ENCODE peak calls at places on chromosome 19, in ten cellular contexts. K, E, F, I, S, R, V, D, Z and L are unnamed samples.

GRCh38 chr19:41223431-41224234 is 4.6 kb downstream of the AXL start:
- DNase-seq in K (no peak), E (peak; percentile 96), F (no peak), I (peak; percentile 75), S (no peak), R (no peak), V (no peak), D (peak; percentile 49), Z (no peak), L (no peak)

GRCh38 chr19:29517412-29517811 is 8.4 kb upstream of the VSTM2B start:
- DNase-seq in K (peak; percentile 3), E (no peak), F (no peak), I (no peak), S (no peak), R (no peak), V (no peak), D (no peak), Z (no peak), L (peak; percentile 59)

GRCh38 chr19:46878613-46879375 is 18.0 kb downstream of the ARHGAP35 start:
- DNase-seq in K (no peak), E (peak; percentile 93), F (no peak), I (no peak), S (no peak), R (no peak), V (no peak), D (no peak), Z (no peak), L (no peak)

GRCh38 chr19:14006766-14007562 is 844 bp upstream of the RFX1 start:
- DNase-seq in K (peak; percentile 93), E (no peak), F (no peak), I (no peak), S (no peak), R (no peak), V (peak; percentile 90), D (no peak), Z (no peak), L (peak; percentile 96)

GRCh38 chr19:50649433-50650391 is at the start of gene C19orf81:
- DNase-seq in K (no peak), E (peak; percentile 6), F (no peak), I (no peak), S (no peak), R (peak; percentile 68), V (no peak), D (peak; percentile 58), Z (no peak), L (no peak)

GRCh38 chr19:51994048-51994644 is 7.5 kb upstream of the ZNF350 start:
- DNase-seq in K (no peak), E (no peak), F (no peak), I (no peak), S (no peak), R (no peak), V (no peak), D (no peak), Z (no peak), L (no peak)

GRCh38 chr19:29630661-29631060 is 24.6 kb downstream of the POP4 start:
- DNase-seq in K (no peak), E (no peak), F (no peak), I (no peak), S (no peak), R (no peak), V (no peak), D (no peak), Z (no peak), L (no peak)

GRCh38 chr19:18765224-18765623 is 25.9 kb downstream of the COMP start:
- DNase-seq in K (no peak), E (no peak), F (no peak), I (no peak), S (no peak), R (no peak), V (no peak), D (no peak), Z (no peak), L (no peak)

GRCh38 chr19:17576758-17577532 is 21.5 kb downstream of the COLGALT1 start:
- DNase-seq in K (peak; percentile 68), E (no peak), F (peak; percentile 15), I (no peak), S (no peak), R (peak; percentile 60), V (no peak), D (peak; percentile 87), Z (no peak), L (no peak)

DNA sequence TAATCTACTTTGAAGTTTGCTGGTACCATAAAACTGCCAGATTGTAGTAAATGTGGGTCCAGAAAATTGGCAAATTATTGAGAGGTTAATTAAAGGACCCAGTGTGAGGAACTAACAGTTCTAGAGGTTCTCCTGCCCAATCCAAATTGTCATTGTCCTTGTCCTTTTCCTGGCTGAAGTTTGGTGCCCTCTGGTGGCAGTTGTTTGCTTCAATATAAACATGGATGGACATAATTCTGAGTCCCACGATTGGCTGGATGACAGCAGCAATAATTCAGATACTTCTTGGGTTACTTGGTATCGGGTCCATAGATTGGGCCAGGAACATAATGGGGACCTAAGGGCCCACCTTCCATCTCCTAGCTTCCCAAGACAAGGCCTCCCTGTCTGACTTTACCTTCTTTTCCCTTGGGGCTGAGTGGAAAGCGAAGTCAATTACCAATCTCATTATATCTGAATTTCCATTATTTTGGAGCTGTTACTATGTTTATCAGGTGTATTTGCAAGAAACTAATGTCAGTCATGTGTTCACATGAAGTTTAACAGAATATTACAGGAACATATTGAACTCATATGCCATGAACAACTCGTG is 33.8 kb upstream of the GARRE1 start:
- DNase-seq in K (no peak), E (peak; percentile 53), F (peak; percentile 76), I (peak; percentile 89), S (peak; percentile 72), R (peak; percentile 87), V (peak; percentile 63), D (peak; percentile 64), Z (peak; percentile 30), L (no peak)
- H3K36me3 ChIP-seq in K (no peaks in the 10 kb centered on the region), E (peaks cover 44% of the 10 kb centered on the region), F (peaks cover 41% of the 10 kb centered on the region), I (peaks cover 61% of the 10 kb centered on the region), S (peaks cover 90% of the 10 kb centered on the region), R (no peaks in the 10 kb centered on the region), V (peaks cover 94% of the 10 kb centered on the region), D (peaks cover 41% of the 10 kb centered on the region), Z (peaks cover 6% of the 10 kb centered on the region), L (peaks cover 48% of the 10 kb centered on the region)

GRCh38 chr19:55117063-55117635 is 288 bp downstream of the PPP1R12C start:
- DNase-seq in K (peak; percentile 72), E (no peak), F (peak; percentile 18), I (peak; percentile 64), S (no peak), R (no peak), V (no peak), D (no peak), Z (peak; percentile 35), L (peak; percentile 90)

GRCh38 chr19:55116232-55117062 is 990 bp downstream of the PPP1R12C start:
- DNase-seq in K (peak; percentile 80), E (peak; percentile 66), F (peak; percentile 23), I (peak; percentile 87), S (peak; percentile 43), R (peak; percentile 79), V (peak; percentile 77), D (no peak), Z (peak; percentile 44), L (peak; percentile 92)

GRCh38 chr19:55113570-55114039 is 3.8 kb downstream of the PPP1R12C start:
- DNase-seq in K (peak; percentile 95), E (peak; percentile 92), F (peak; percentile 96), I (peak; percentile 92), S (peak; percentile 58), R (peak; percentile 93), V (peak; percentile 94), D (no peak), Z (peak; percentile 78), L (no peak)

GRCh38 chr19:55114566-55115145 is 2.8 kb downstream of the PPP1R12C start:
- DNase-seq in K (no peak), E (no peak), F (no peak), I (no peak), S (no peak), R (no peak), V (no peak), D (no peak), Z (no peak), L (no peak)

GRCh38 chr19:55115446-55116065 is 1.9 kb downstream of the PPP1R12C start:
- DNase-seq in K (no peak), E (peak; percentile 62), F (no peak), I (no peak), S (no peak), R (no peak), V (no peak), D (no peak), Z (no peak), L (no peak)
- H3K4me1 ChIP-seq in K (peaks cover 21% of the 10 kb centered on the region), E (peaks cover 13% of the 10 kb centered on the region), F (peaks cover 51% of the 10 kb centered on the region), I (peaks cover 15% of the 10 kb centered on the region), S (peaks cover 50% of the 10 kb centered on the region), R (peaks cover 34% of the 10 kb centered on the region), V (peaks cover 61% of the 10 kb centered on the region), D (peaks cover 12% of the 10 kb centered on the region), Z (peaks cover 18% of the 10 kb centered on the region), L (peaks cover 22% of the 10 kb centered on the region)

DNA sequence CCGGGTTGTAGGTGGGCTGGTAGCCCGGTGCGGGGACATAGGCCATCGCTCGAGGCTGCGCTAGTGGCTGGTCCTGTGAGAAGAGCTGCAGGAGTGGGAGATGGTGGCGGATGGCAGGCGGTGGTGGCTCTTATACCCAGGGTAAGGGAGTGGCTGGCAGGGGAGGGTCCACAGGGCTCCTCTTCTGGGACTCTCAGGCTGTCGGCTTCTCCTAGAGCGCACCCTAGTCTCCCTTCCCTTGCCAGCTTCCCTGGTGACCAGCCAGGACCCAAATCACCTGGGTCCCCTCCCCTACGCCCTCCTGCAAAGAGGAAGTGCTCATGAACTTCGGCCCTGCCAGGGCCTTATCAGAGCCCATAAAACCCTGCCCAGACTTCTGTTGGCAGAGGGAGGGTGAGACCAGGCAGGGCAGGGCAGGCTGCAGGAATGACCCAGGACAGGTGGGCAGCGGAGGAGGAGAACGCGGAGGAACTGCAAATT is at the start of gene LGALS4:
- DNase-seq in K (no peak), E (no peak), F (no peak), I (no peak), S (peak; percentile 93), R (no peak), V (no peak), D (no peak), Z (no peak), L (no peak)
- TF ChIP-seq POLR2A in K (no peak), E (no peak), F (no peak), I (no peak), S (no peak), R (no peak), V (no peak), D (no peak), Z (no peak), L (no peak)

DNA sequence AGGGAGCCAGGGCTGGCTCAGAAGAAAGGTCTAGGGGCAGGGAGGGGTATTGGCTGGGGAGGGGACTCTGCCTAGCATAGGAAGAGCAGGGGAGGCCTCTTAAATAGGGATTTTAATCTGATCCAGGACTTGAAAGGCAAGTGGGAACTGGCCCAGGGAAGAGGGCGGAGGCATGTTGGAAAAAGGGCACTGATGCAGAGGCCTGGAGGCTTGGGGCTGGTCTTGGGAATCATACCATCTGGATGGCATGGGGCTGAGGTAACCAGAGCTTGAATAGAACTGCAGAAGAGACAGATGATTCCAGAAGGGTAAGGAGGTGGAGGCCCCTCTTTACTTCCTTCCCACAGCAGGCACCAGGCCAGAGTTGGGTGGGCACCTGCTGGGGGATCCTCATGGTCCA is 29.1 kb downstream of the CERS4 start:
- DNase-seq in K (no peak), E (no peak), F (no peak), I (no peak), S (no peak), R (no peak), V (no peak), D (no peak), Z (peak; percentile 47), L (no peak)
- H3K36me3 ChIP-seq in K (no peaks in the 10 kb centered on the region), E (no peaks in the 10 kb centered on the region), F (no peaks in the 10 kb centered on the region), I (no peaks in the 10 kb centered on the region), S (peaks cover 4% of the 10 kb centered on the region), R (no peaks in the 10 kb centered on the region), V (peaks cover 4% of the 10 kb centered on the region), D (no peaks in the 10 kb centered on the region), Z (no peaks in the 10 kb centered on the region), L (no peaks in the 10 kb centered on the region)